ENCODE peak calls at places on chromosomes 12 and 14, in eight cellular contexts. W is AML-193; S is NCI-H2081; R is HTR-8/SVneo; T is hippocampal formation; X is renal cortical epithelial cell; O is NCI-H1105 treated with DMSO at 0.1 percent for 48 hours; U is activated CD4-positive, alpha-beta memory T cell treated with anti-CD3 and anti-CD28 coated beads, Interleukin-2, amount 10 ng/mL, durations not matched to agents 7 days and 5 days. Z is an unnamed sample.

GRCh38 chr14:75150150-75150549 is 23.3 kb upstream of the NEK9 start:
- DNase-seq in U (no peak), X (peak; percentile 63), W (no peak), R (no peak), T (no peak), O (no peak), S (no peak), Z (no peak)

GRCh38 chr12:20314325-20314724 is 54.0 kb upstream of the PDE3A start:
- DNase-seq in S (no peak), U (no peak), W (no peak), X (no peak), R (no peak), T (no peak), O (no peak), Z (no peak)

GRCh38 chr14:52551696-52552062 is 626 bp downstream of the TXNDC16 start:
- DNase-seq in S (peak; percentile 51), O (peak; percentile 61), R (peak; percentile 29), T (peak; percentile 3), W (peak; percentile 53), U (no peak), X (peak; percentile 54), Z (no peak)

GRCh38 chr12:54680374-54680773 is 32.2 kb upstream of the DCD start:
- DNase-seq in T (no peak), X (peak; percentile 20), R (no peak), S (no peak), U (peak; percentile 32), O (no peak), W (peak; percentile 29), Z (no peak)

GRCh38 chr14:50318031-50318626 is 6.0 kb downstream of the DMAC2L start:
- DNase-seq in T (no peak), R (peak; percentile 20), U (no peak), W (peak; percentile 49), O (peak; percentile 62), X (peak; percentile 60), S (peak; percentile 41), Z (no peak)

GRCh38 chr12:124915249-124916236 is 1.1 kb upstream of the UBC start:
- DNase-seq in S (no peak), T (no peak), O (no peak), R (no peak), W (no peak), X (no peak), U (no peak), Z (no peak)

GRCh38 chr12:100163416-100164152 is 20.9 kb upstream of the BLTP3B start:
- DNase-seq in T (peak; percentile 47), S (peak; percentile 92), U (peak; percentile 78), O (peak; percentile 94), R (peak; percentile 83), W (peak; percentile 84), X (peak; percentile 54), Z (peak; percentile 33)

GRCh38 chr14:95493503-95493902 is 22.9 kb downstream of the SYNE3 start:
- DNase-seq in X (no peak), W (no peak), U (no peak), O (no peak), R (no peak), S (no peak), T (no peak), Z (no peak)

GRCh38 chr14:58107947-58108552 is 44.0 kb downstream of the ARMH4 start:
- DNase-seq in S (peak; percentile 54), W (peak; percentile 34), O (peak; percentile 64), U (peak; percentile 41), X (peak; percentile 75), R (peak; percentile 81), T (peak; percentile 13), Z (no peak)

GRCh38 chr14:88470542-88471440 is 84.0 kb downstream of the PTPN21 start:
- DNase-seq in U (no peak), X (no peak), R (no peak), O (no peak), S (no peak), T (no peak), W (no peak), Z (no peak)

GRCh38 chr14:89573399-89573657 is 156.3 kb upstream of the FOXN3 start:
- DNase-seq in R (no peak), S (no peak), X (no peak), W (no peak), O (no peak), T (no peak), U (no peak), Z (no peak)

GRCh38 chr14:49250517-49250916 is 335.7 kb downstream of the RPS29 start:
- DNase-seq in U (no peak), X (no peak), W (no peak), T (no peak), S (no peak), R (no peak), O (no peak), Z (no peak)

GRCh38 chr14:55336691-55337090 is 65.5 kb downstream of the FBXO34 start:
- DNase-seq in T (no peak), W (no peak), S (no peak), X (no peak), U (peak; percentile 21), O (no peak), R (no peak), Z (no peak)

GRCh38 chr14:29240046-29240445 is 473.5 kb downstream of the FOXG1 start:
- DNase-seq in U (no peak), O (no peak), T (no peak), R (peak; percentile 42), W (no peak), X (no peak), S (no peak), Z (no peak)

GRCh38 chr14:77071938-77072388 is 26.1 kb upstream of the CIPC start:
- DNase-seq in O (no peak), S (no peak), R (no peak), W (no peak), T (no peak), X (peak; percentile 81), U (no peak), Z (no peak)

GRCh38 chr14:102279282-102279681 is 25.7 kb downstream of the MOK start:
- DNase-seq in T (no peak), U (no peak), R (no peak), S (no peak), O (no peak), W (no peak), X (no peak), Z (no peak)

GRCh38 chr12:105253882-105254513 is 18.0 kb upstream of the APPL2 start:
- DNase-seq in S (no peak), U (no peak), W (no peak), T (no peak), O (no peak), X (peak; percentile 29), R (peak; percentile 58), Z (no peak)

Z was measured in stimulated activated effector memory CD8-positive, alpha-beta T cell treated with anti-CD3 and anti-CD28 coated beads, Interleukin-12 subunit alpha, Interleukin-12 subunit beta, amount 100 ng/mL, for 72 hours.